ENCODE peak calls at places on chromosome 9, in nine cellular contexts. One of them, this sample, is unnamed. For H3K27me3, the result is how much of the 10 kb centered on the place peaks cover.

GRCh38 chr9:72952914-72953313 is at the start of gene ALDH1A1:
- DNase-seq in heart left ventricle: no peak
- DNase-seq in cardiac muscle cell: no peak
- DNase-seq in fibroblast of lung: peak
- DNase-seq in IMR-90: no peak
- DNase-seq in HCT116: no peak
- DNase-seq in Panc1: no peak
- DNase-seq in lower lobe of right lung: no peak
- DNase-seq in colonic mucosa: peak
- DNase-seq in this sample: peak

GRCh38 chr9:72102520-72102919 is 42.1 kb upstream of the C9orf57 start:
- DNase-seq in heart left ventricle: no peak
- DNase-seq in cardiac muscle cell: no peak
- DNase-seq in fibroblast of lung: no peak
- DNase-seq in IMR-90: no peak
- DNase-seq in HCT116: no peak
- DNase-seq in Panc1: no peak
- DNase-seq in lower lobe of right lung: no peak
- DNase-seq in colonic mucosa: no peak
- DNase-seq in this sample: no peak

GRCh38 chr9:131113655-131114563 is 11.5 kb upstream of the NUP214 start:
- DNase-seq in heart left ventricle: no peak
- DNase-seq in cardiac muscle cell: no peak
- DNase-seq in fibroblast of lung: no peak
- DNase-seq in IMR-90: no peak
- DNase-seq in HCT116: no peak
- DNase-seq in Panc1: no peak
- DNase-seq in lower lobe of right lung: no peak
- DNase-seq in colonic mucosa: no peak
- DNase-seq in this sample: no peak

GRCh38 chr9:133514475-133515239 is 10.1 kb downstream of the MYMK start:
- DNase-seq in heart left ventricle: peak
- DNase-seq in cardiac muscle cell: peak
- DNase-seq in fibroblast of lung: no peak
- DNase-seq in IMR-90: no peak
- DNase-seq in HCT116: no peak
- DNase-seq in Panc1: no peak
- DNase-seq in lower lobe of right lung: no peak
- DNase-seq in colonic mucosa: no peak
- DNase-seq in this sample: no peak

GRCh38 chr9:104810421-104811339 is 46.8 kb downstream of the NIPSNAP3B start:
- DNase-seq in heart left ventricle: no peak
- DNase-seq in cardiac muscle cell: no peak
- DNase-seq in fibroblast of lung: peak
- DNase-seq in IMR-90: peak
- DNase-seq in HCT116: no peak
- DNase-seq in Panc1: peak
- DNase-seq in lower lobe of right lung: no peak
- DNase-seq in colonic mucosa: peak
- DNase-seq in this sample: peak

GRCh38 chr9:128072144-128073021 is 4.4 kb downstream of the SLC25A25 start:
- DNase-seq in heart left ventricle: no peak
- DNase-seq in cardiac muscle cell: peak
- DNase-seq in fibroblast of lung: peak
- DNase-seq in IMR-90: peak
- DNase-seq in HCT116: no peak
- DNase-seq in Panc1: no peak
- DNase-seq in lower lobe of right lung: peak
- DNase-seq in colonic mucosa: peak
- DNase-seq in this sample: peak

GRCh38 chr9:88781500-88782391 is 209.5 kb upstream of the S1PR3 start:
- DNase-seq in heart left ventricle: no peak
- DNase-seq in cardiac muscle cell: peak
- DNase-seq in fibroblast of lung: peak
- DNase-seq in IMR-90: peak
- DNase-seq in HCT116: no peak
- DNase-seq in Panc1: no peak
- DNase-seq in lower lobe of right lung: no peak
- DNase-seq in colonic mucosa: no peak
- DNase-seq in this sample: no peak

GRCh38 chr9:3189113-3189861 is 336.5 kb downstream of the RFX3 start:
- DNase-seq in heart left ventricle: no peak
- DNase-seq in cardiac muscle cell: no peak
- DNase-seq in fibroblast of lung: no peak
- DNase-seq in IMR-90: no peak
- DNase-seq in HCT116: no peak
- DNase-seq in Panc1: no peak
- DNase-seq in lower lobe of right lung: no peak
- DNase-seq in colonic mucosa: no peak
- DNase-seq in this sample: no peak

GRCh38 chr9:74985041-74985440 is 32.3 kb upstream of the C9orf40 start:
- DNase-seq in heart left ventricle: no peak
- DNase-seq in cardiac muscle cell: no peak
- DNase-seq in fibroblast of lung: no peak
- DNase-seq in IMR-90: peak
- DNase-seq in HCT116: no peak
- DNase-seq in Panc1: no peak
- DNase-seq in lower lobe of right lung: no peak
- DNase-seq in colonic mucosa: no peak
- DNase-seq in this sample: peak

GRCh38 chr9:28961625-28962024 is 1388.3 kb upstream of the C9orf72 start:
- DNase-seq in heart left ventricle: no peak
- DNase-seq in cardiac muscle cell: no peak
- DNase-seq in fibroblast of lung: no peak
- DNase-seq in IMR-90: no peak
- DNase-seq in HCT116: no peak
- DNase-seq in Panc1: no peak
- DNase-seq in lower lobe of right lung: no peak
- DNase-seq in colonic mucosa: no peak
- DNase-seq in this sample: no peak

DNA sequence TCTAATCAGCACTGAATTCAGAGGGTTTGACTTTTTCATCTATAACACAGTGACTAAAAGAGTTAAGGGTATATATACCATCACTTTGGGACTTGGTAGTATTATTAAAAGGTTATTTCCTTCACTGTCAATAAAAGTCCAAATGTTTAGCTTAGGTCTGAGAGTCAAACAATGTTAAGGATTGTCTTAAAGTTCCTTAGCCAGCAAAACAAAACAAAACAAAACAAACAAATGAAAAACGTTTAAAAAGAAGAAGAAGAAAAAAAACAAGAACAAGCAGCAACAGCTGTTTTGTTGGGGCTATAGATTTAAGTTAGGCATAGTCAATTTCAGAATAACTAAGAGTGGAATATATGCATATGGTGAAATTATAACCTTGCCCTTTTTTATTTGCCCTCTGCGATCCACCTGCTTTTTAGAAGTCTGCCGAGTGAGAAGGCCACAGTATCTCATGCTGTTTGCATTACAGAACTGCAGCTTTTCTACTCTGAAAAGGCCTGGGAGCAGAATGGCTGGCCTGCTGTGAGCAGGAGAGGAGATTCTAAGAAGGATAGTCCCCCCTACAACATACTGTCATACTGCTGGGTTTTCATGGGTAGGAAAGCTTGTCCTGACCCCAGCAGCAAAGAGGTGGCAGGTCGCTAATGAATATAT is 141.7 kb downstream of the NTRK2 start:
- DNase-seq in heart left ventricle: no peak
- DNase-seq in cardiac muscle cell: no peak
- DNase-seq in fibroblast of lung: no peak
- DNase-seq in IMR-90: no peak
- DNase-seq in HCT116: no peak
- DNase-seq in Panc1: no peak
- DNase-seq in lower lobe of right lung: no peak
- DNase-seq in colonic mucosa: no peak
- DNase-seq in this sample: no peak
- H3K4me3 ChIP-seq in heart left ventricle: no peak
- H3K4me3 ChIP-seq in cardiac muscle cell: no peak
- H3K4me3 ChIP-seq in fibroblast of lung: no peak
- H3K4me3 ChIP-seq in IMR-90: no peak
- H3K4me3 ChIP-seq in HCT116: no peak
- H3K4me3 ChIP-seq in Panc1: no peak
- H3K4me3 ChIP-seq in lower lobe of right lung: no peak
- H3K4me3 ChIP-seq in colonic mucosa: no peak
- H3K4me3 ChIP-seq in this sample: no peak

GRCh38 chr9:136022731-136023400 is 61.7 kb upstream of the UBAC1 start:
- DNase-seq in heart left ventricle: peak
- DNase-seq in cardiac muscle cell: no peak
- DNase-seq in fibroblast of lung: no peak
- DNase-seq in IMR-90: no peak
- DNase-seq in HCT116: no peak
- DNase-seq in Panc1: no peak
- DNase-seq in lower lobe of right lung: peak
- DNase-seq in colonic mucosa: no peak
- DNase-seq in this sample: no peak
- H3K27me3 ChIP-seq in heart left ventricle: under half
- H3K27me3 ChIP-seq in cardiac muscle cell: under half
- H3K27me3 ChIP-seq in fibroblast of lung: under half
- H3K27me3 ChIP-seq in IMR-90: under half
- H3K27me3 ChIP-seq in HCT116: under half
- H3K27me3 ChIP-seq in Panc1: under half
- H3K27me3 ChIP-seq in lower lobe of right lung: under half
- H3K27me3 ChIP-seq in colonic mucosa: under half
- H3K27me3 ChIP-seq in this sample: under half

GRCh38 chr9:21554813-21555212 is 72.7 kb upstream of the IFNE start:
- DNase-seq in heart left ventricle: no peak
- DNase-seq in cardiac muscle cell: no peak
- DNase-seq in fibroblast of lung: no peak
- DNase-seq in IMR-90: no peak
- DNase-seq in HCT116: no peak
- DNase-seq in Panc1: no peak
- DNase-seq in lower lobe of right lung: no peak
- DNase-seq in colonic mucosa: no peak
- DNase-seq in this sample: no peak

GRCh38 chr9:21558079-21558478 is 76.0 kb upstream of the IFNE start:
- DNase-seq in heart left ventricle: no peak
- DNase-seq in cardiac muscle cell: peak
- DNase-seq in fibroblast of lung: peak
- DNase-seq in IMR-90: no peak
- DNase-seq in HCT116: no peak
- DNase-seq in Panc1: no peak
- DNase-seq in lower lobe of right lung: no peak
- DNase-seq in colonic mucosa: no peak
- DNase-seq in this sample: no peak

GRCh38 chr9:21557428-21557768 is 75.3 kb upstream of the IFNE start:
- DNase-seq in heart left ventricle: no peak
- DNase-seq in cardiac muscle cell: no peak
- DNase-seq in fibroblast of lung: peak
- DNase-seq in IMR-90: no peak
- DNase-seq in HCT116: no peak
- DNase-seq in Panc1: no peak
- DNase-seq in lower lobe of right lung: no peak
- DNase-seq in colonic mucosa: no peak
- DNase-seq in this sample: no peak

GRCh38 chr9:21556581-21557427 is 74.7 kb upstream of the IFNE start:
- DNase-seq in heart left ventricle: no peak
- DNase-seq in cardiac muscle cell: peak
- DNase-seq in fibroblast of lung: peak
- DNase-seq in IMR-90: peak
- DNase-seq in HCT116: no peak
- DNase-seq in Panc1: no peak
- DNase-seq in lower lobe of right lung: no peak
- DNase-seq in colonic mucosa: no peak
- DNase-seq in this sample: no peak

GRCh38 chr9:21555911-21556310 is 73.8 kb upstream of the IFNE start:
- DNase-seq in heart left ventricle: no peak
- DNase-seq in cardiac muscle cell: peak
- DNase-seq in fibroblast of lung: peak
- DNase-seq in IMR-90: no peak
- DNase-seq in HCT116: no peak
- DNase-seq in Panc1: no peak
- DNase-seq in lower lobe of right lung: no peak
- DNase-seq in colonic mucosa: no peak
- DNase-seq in this sample: peak
- H3K4me3 ChIP-seq in heart left ventricle: no peak
- H3K4me3 ChIP-seq in cardiac muscle cell: no peak
- H3K4me3 ChIP-seq in fibroblast of lung: peak
- H3K4me3 ChIP-seq in IMR-90: peak
- H3K4me3 ChIP-seq in HCT116: peak
- H3K4me3 ChIP-seq in Panc1: peak
- H3K4me3 ChIP-seq in lower lobe of right lung: no peak
- H3K4me3 ChIP-seq in colonic mucosa: no peak
- H3K4me3 ChIP-seq in this sample: peak

GRCh38 chr9:34624475-34624984 is 4.2 kb upstream of the DCTN3 start:
- DNase-seq in heart left ventricle: no peak
- DNase-seq in cardiac muscle cell: no peak
- DNase-seq in fibroblast of lung: no peak
- DNase-seq in IMR-90: no peak
- DNase-seq in HCT116: no peak
- DNase-seq in Panc1: no peak
- DNase-seq in lower lobe of right lung: no peak
- DNase-seq in colonic mucosa: no peak
- DNase-seq in this sample: no peak

GRCh38 chr9:34627716-34628655 is 880 bp downstream of the ARID3C start:
- DNase-seq in heart left ventricle: no peak
- DNase-seq in cardiac muscle cell: no peak
- DNase-seq in fibroblast of lung: no peak
- DNase-seq in IMR-90: no peak
- DNase-seq in HCT116: no peak
- DNase-seq in Panc1: no peak
- DNase-seq in lower lobe of right lung: no peak
- DNase-seq in colonic mucosa: no peak
- DNase-seq in this sample: no peak

GRCh38 chr9:34623386-34624235 is 3.3 kb upstream of the DCTN3 start:
- DNase-seq in heart left ventricle: peak
- DNase-seq in cardiac muscle cell: no peak
- DNase-seq in fibroblast of lung: no peak
- DNase-seq in IMR-90: no peak
- DNase-seq in HCT116: no peak
- DNase-seq in Panc1: no peak
- DNase-seq in lower lobe of right lung: no peak
- DNase-seq in colonic mucosa: no peak
- DNase-seq in this sample: no peak

GRCh38 chr9:34628656-34629491 is at the start of gene ARID3C:
- DNase-seq in heart left ventricle: no peak
- DNase-seq in cardiac muscle cell: peak
- DNase-seq in fibroblast of lung: no peak
- DNase-seq in IMR-90: no peak
- DNase-seq in HCT116: no peak
- DNase-seq in Panc1: no peak
- DNase-seq in lower lobe of right lung: peak
- DNase-seq in colonic mucosa: no peak
- DNase-seq in this sample: no peak

GRCh38 chr9:34625087-34625486 is 3.8 kb downstream of the ARID3C start:
- DNase-seq in heart left ventricle: no peak
- DNase-seq in cardiac muscle cell: no peak
- DNase-seq in fibroblast of lung: no peak
- DNase-seq in IMR-90: no peak
- DNase-seq in HCT116: no peak
- DNase-seq in Panc1: no peak
- DNase-seq in lower lobe of right lung: no peak
- DNase-seq in colonic mucosa: no peak
- DNase-seq in this sample: no peak
- H3K27me3 ChIP-seq in heart left ventricle: half or more
- H3K27me3 ChIP-seq in cardiac muscle cell: half or more
- H3K27me3 ChIP-seq in fibroblast of lung: half or more
- H3K27me3 ChIP-seq in IMR-90: half or more
- H3K27me3 ChIP-seq in HCT116: under half
- H3K27me3 ChIP-seq in Panc1: under half
- H3K27me3 ChIP-seq in lower lobe of right lung: half or more
- H3K27me3 ChIP-seq in colonic mucosa: half or more
- H3K27me3 ChIP-seq in this sample: half or more

This sample was measured in bronchial epithelial cell.